ENCODE peak calls at places on chromosome 2, in seven cellular contexts. One of them, this sample, is unnamed.

GRCh38 chr2:179596018-179596417 is 265.4 kb downstream of the ZNF385B start:
- DNase-seq in GM12878: no peak
- DNase-seq in tibial nerve: no peak
- DNase-seq in sigmoid colon: no peak
- DNase-seq in SK-N-SH: no peak
- DNase-seq in stomach: no peak
- DNase-seq in upper lobe of left lung: no peak
- DNase-seq in this sample: no peak

GRCh38 chr2:53018830-53019425 is 748.7 kb upstream of the CHAC2 start:
- DNase-seq in stomach: no peak
- DNase-seq in sigmoid colon: no peak
- DNase-seq in GM12878: no peak
- DNase-seq in tibial nerve: no peak
- DNase-seq in SK-N-SH: peak
- DNase-seq in upper lobe of left lung: no peak
- DNase-seq in this sample: no peak

GRCh38 chr2:152166633-152167032 is 8.9 kb downstream of the STAM2 start:
- DNase-seq in SK-N-SH: no peak
- DNase-seq in sigmoid colon: no peak
- DNase-seq in tibial nerve: no peak
- DNase-seq in stomach: no peak
- DNase-seq in GM12878: no peak
- DNase-seq in upper lobe of left lung: no peak
- DNase-seq in this sample: no peak

GRCh38 chr2:74872310-74872923 is 38.5 kb downstream of the HK2 start:
- DNase-seq in stomach: no peak
- DNase-seq in SK-N-SH: no peak
- DNase-seq in upper lobe of left lung: no peak
- DNase-seq in sigmoid colon: peak
- DNase-seq in GM12878: no peak
- DNase-seq in tibial nerve: no peak
- DNase-seq in this sample: no peak

GRCh38 chr2:102155131-102155702 is 12.7 kb downstream of the IL1R1 start:
- DNase-seq in GM12878: no peak
- DNase-seq in SK-N-SH: no peak
- DNase-seq in tibial nerve: no peak
- DNase-seq in stomach: no peak
- DNase-seq in upper lobe of left lung: no peak
- DNase-seq in sigmoid colon: no peak
- DNase-seq in this sample: no peak

GRCh38 chr2:200362202-200362917 is 55.9 kb downstream of the SPATS2L start:
- DNase-seq in stomach: no peak
- DNase-seq in tibial nerve: no peak
- DNase-seq in upper lobe of left lung: no peak
- DNase-seq in GM12878: no peak
- DNase-seq in SK-N-SH: no peak
- DNase-seq in sigmoid colon: no peak
- DNase-seq in this sample: no peak

GRCh38 chr2:118047273-118047898 is 33.5 kb upstream of the CCDC93 start:
- DNase-seq in tibial nerve: no peak
- DNase-seq in sigmoid colon: no peak
- DNase-seq in upper lobe of left lung: no peak
- DNase-seq in stomach: no peak
- DNase-seq in GM12878: no peak
- DNase-seq in SK-N-SH: no peak
- DNase-seq in this sample: no peak

GRCh38 chr2:15359716-15360531 is 201.2 kb downstream of the NBAS start:
- DNase-seq in SK-N-SH: no peak
- DNase-seq in GM12878: no peak
- DNase-seq in sigmoid colon: no peak
- DNase-seq in tibial nerve: no peak
- DNase-seq in stomach: no peak
- DNase-seq in upper lobe of left lung: no peak
- DNase-seq in this sample: no peak

GRCh38 chr2:106020032-106020431 is 174.1 kb downstream of the UXS1 start:
- DNase-seq in sigmoid colon: no peak
- DNase-seq in GM12878: no peak
- DNase-seq in upper lobe of left lung: no peak
- DNase-seq in stomach: no peak
- DNase-seq in SK-N-SH: no peak
- DNase-seq in tibial nerve: no peak
- DNase-seq in this sample: no peak

GRCh38 chr2:149191915-149192314 is 138.5 kb upstream of the LYPD6 start:
- DNase-seq in sigmoid colon: no peak
- DNase-seq in GM12878: no peak
- DNase-seq in tibial nerve: no peak
- DNase-seq in SK-N-SH: no peak
- DNase-seq in stomach: no peak
- DNase-seq in upper lobe of left lung: no peak
- DNase-seq in this sample: no peak

GRCh38 chr2:208064220-208064951 is 39.1 kb upstream of the PLEKHM3 start:
- DNase-seq in sigmoid colon: no peak
- DNase-seq in stomach: no peak
- DNase-seq in GM12878: peak
- DNase-seq in SK-N-SH: no peak
- DNase-seq in upper lobe of left lung: no peak
- DNase-seq in tibial nerve: no peak
- DNase-seq in this sample: no peak

GRCh38 chr2:25981596-25982272 is 563 bp downstream of the KIF3C start:
- DNase-seq in sigmoid colon: no peak
- DNase-seq in stomach: no peak
- DNase-seq in GM12878: no peak
- DNase-seq in upper lobe of left lung: no peak
- DNase-seq in SK-N-SH: peak
- DNase-seq in tibial nerve: no peak
- DNase-seq in this sample: no peak

GRCh38 chr2:61450144-61450543 is 20.7 kb downstream of the USP34 start:
- DNase-seq in tibial nerve: no peak
- DNase-seq in stomach: no peak
- DNase-seq in upper lobe of left lung: no peak
- DNase-seq in sigmoid colon: no peak
- DNase-seq in SK-N-SH: no peak
- DNase-seq in GM12878: no peak
- DNase-seq in this sample: no peak

GRCh38 chr2:100580474-100581264 is 17.9 kb downstream of the PDCL3 start:
- DNase-seq in SK-N-SH: no peak
- DNase-seq in sigmoid colon: no peak
- DNase-seq in upper lobe of left lung: peak
- DNase-seq in stomach: no peak
- DNase-seq in GM12878: peak
- DNase-seq in tibial nerve: no peak
- DNase-seq in this sample: peak

GRCh38 chr2:66585616-66586015 is 150.7 kb downstream of the MEIS1 start:
- DNase-seq in tibial nerve: no peak
- DNase-seq in stomach: no peak
- DNase-seq in GM12878: no peak
- DNase-seq in upper lobe of left lung: no peak
- DNase-seq in sigmoid colon: peak
- DNase-seq in SK-N-SH: no peak
- DNase-seq in this sample: no peak

GRCh38 chr2:3198119-3198518 is 179.5 kb downstream of the EIPR1 start:
- DNase-seq in upper lobe of left lung: no peak
- DNase-seq in stomach: no peak
- DNase-seq in tibial nerve: no peak
- DNase-seq in GM12878: no peak
- DNase-seq in sigmoid colon: no peak
- DNase-seq in SK-N-SH: peak
- DNase-seq in this sample: no peak

GRCh38 chr2:46460241-46460921 is 19.0 kb upstream of the TMEM247 start:
- DNase-seq in upper lobe of left lung: no peak
- DNase-seq in GM12878: no peak
- DNase-seq in SK-N-SH: peak
- DNase-seq in tibial nerve: peak
- DNase-seq in sigmoid colon: peak
- DNase-seq in stomach: peak
- DNase-seq in this sample: no peak

GRCh38 chr2:46459694-46460093 is 19.7 kb upstream of the TMEM247 start:
- DNase-seq in sigmoid colon: no peak
- DNase-seq in upper lobe of left lung: no peak
- DNase-seq in SK-N-SH: no peak
- DNase-seq in stomach: no peak
- DNase-seq in GM12878: no peak
- DNase-seq in tibial nerve: no peak
- DNase-seq in this sample: no peak

GRCh38 chr2:46462936-46463335 is 16.4 kb upstream of the TMEM247 start:
- DNase-seq in sigmoid colon: no peak
- DNase-seq in GM12878: no peak
- DNase-seq in stomach: no peak
- DNase-seq in tibial nerve: no peak
- DNase-seq in upper lobe of left lung: no peak
- DNase-seq in SK-N-SH: no peak
- DNase-seq in this sample: no peak

GRCh38 chr2:46461716-46462171 is 17.6 kb upstream of the TMEM247 start:
- DNase-seq in tibial nerve: no peak
- DNase-seq in upper lobe of left lung: no peak
- DNase-seq in SK-N-SH: no peak
- DNase-seq in sigmoid colon: no peak
- DNase-seq in GM12878: peak
- DNase-seq in stomach: no peak
- DNase-seq in this sample: no peak

GRCh38 chr2:46460991-46461715 is 18.2 kb upstream of the TMEM247 start:
- DNase-seq in stomach: peak
- DNase-seq in GM12878: peak
- DNase-seq in upper lobe of left lung: peak
- DNase-seq in sigmoid colon: peak
- DNase-seq in tibial nerve: peak
- DNase-seq in SK-N-SH: peak
- DNase-seq in this sample: peak
- TF ChIP-seq EP300 in stomach: no peak
- TF ChIP-seq EP300 in GM12878: no peak
- TF ChIP-seq EP300 in upper lobe of left lung: no peak
- TF ChIP-seq EP300 in sigmoid colon: no peak
- TF ChIP-seq EP300 in tibial nerve: peak
- TF ChIP-seq EP300 in SK-N-SH: no peak
- TF ChIP-seq EP300 in this sample: no peak

GRCh38 chr2:157302492-157303099 is 23.0 kb downstream of the ERMN start:
- DNase-seq in SK-N-SH: peak
- DNase-seq in upper lobe of left lung: peak
- DNase-seq in GM12878: peak
- DNase-seq in sigmoid colon: no peak
- DNase-seq in stomach: no peak
- DNase-seq in tibial nerve: no peak
- DNase-seq in this sample: no peak
- TF ChIP-seq EP300 in SK-N-SH: no peak
- TF ChIP-seq EP300 in upper lobe of left lung: no peak
- TF ChIP-seq EP300 in GM12878: no peak
- TF ChIP-seq EP300 in sigmoid colon: no peak
- TF ChIP-seq EP300 in stomach: no peak
- TF ChIP-seq EP300 in tibial nerve: no peak
- TF ChIP-seq EP300 in this sample: no peak

GRCh38 chr2:22497789-22498188 is 887.2 kb upstream of the KLHL29 start:
- DNase-seq in sigmoid colon: no peak
- DNase-seq in SK-N-SH: no peak
- DNase-seq in tibial nerve: no peak
- DNase-seq in GM12878: no peak
- DNase-seq in stomach: no peak
- DNase-seq in upper lobe of left lung: no peak
- DNase-seq in this sample: no peak

GRCh38 chr2:22497064-22497463 is 887.9 kb upstream of the KLHL29 start:
- DNase-seq in GM12878: no peak
- DNase-seq in SK-N-SH: no peak
- DNase-seq in tibial nerve: no peak
- DNase-seq in stomach: no peak
- DNase-seq in upper lobe of left lung: no peak
- DNase-seq in sigmoid colon: no peak
- DNase-seq in this sample: no peak

GRCh38 chr2:22494156-22494555 is 890.8 kb upstream of the KLHL29 start:
- DNase-seq in sigmoid colon: no peak
- DNase-seq in upper lobe of left lung: no peak
- DNase-seq in tibial nerve: no peak
- DNase-seq in GM12878: no peak
- DNase-seq in SK-N-SH: no peak
- DNase-seq in stomach: no peak
- DNase-seq in this sample: no peak

GRCh38 chr2:22499082-22499844 is 885.7 kb upstream of the KLHL29 start:
- DNase-seq in upper lobe of left lung: no peak
- DNase-seq in sigmoid colon: peak
- DNase-seq in tibial nerve: no peak
- DNase-seq in stomach: no peak
- DNase-seq in GM12878: no peak
- DNase-seq in SK-N-SH: no peak
- DNase-seq in this sample: no peak
- TF ChIP-seq EP300 in upper lobe of left lung: no peak
- TF ChIP-seq EP300 in sigmoid colon: peak
- TF ChIP-seq EP300 in tibial nerve: peak
- TF ChIP-seq EP300 in stomach: no peak
- TF ChIP-seq EP300 in GM12878: no peak
- TF ChIP-seq EP300 in SK-N-SH: no peak
- TF ChIP-seq EP300 in this sample: no peak

GRCh38 chr2:143255899-143256298 is 126.7 kb downstream of the ARHGAP15 start:
- DNase-seq in sigmoid colon: no peak
- DNase-seq in stomach: no peak
- DNase-seq in tibial nerve: no peak
- DNase-seq in SK-N-SH: no peak
- DNase-seq in upper lobe of left lung: no peak
- DNase-seq in GM12878: no peak
- DNase-seq in this sample: no peak

GRCh38 chr2:143259368-143259958 is 130.2 kb downstream of the ARHGAP15 start:
- DNase-seq in GM12878: peak
- DNase-seq in upper lobe of left lung: peak
- DNase-seq in stomach: peak
- DNase-seq in SK-N-SH: peak
- DNase-seq in sigmoid colon: peak
- DNase-seq in tibial nerve: peak
- DNase-seq in this sample: peak

GRCh38 chr2:143254108-143254507 is 124.9 kb downstream of the ARHGAP15 start:
- DNase-seq in upper lobe of left lung: no peak
- DNase-seq in tibial nerve: no peak
- DNase-seq in SK-N-SH: no peak
- DNase-seq in stomach: no peak
- DNase-seq in GM12878: no peak
- DNase-seq in sigmoid colon: no peak
- DNase-seq in this sample: peak

GRCh38 chr2:143261986-143262784 is 133.0 kb downstream of the ARHGAP15 start:
- DNase-seq in SK-N-SH: no peak
- DNase-seq in GM12878: no peak
- DNase-seq in tibial nerve: no peak
- DNase-seq in stomach: no peak
- DNase-seq in upper lobe of left lung: peak
- DNase-seq in sigmoid colon: no peak
- DNase-seq in this sample: peak

DNA sequence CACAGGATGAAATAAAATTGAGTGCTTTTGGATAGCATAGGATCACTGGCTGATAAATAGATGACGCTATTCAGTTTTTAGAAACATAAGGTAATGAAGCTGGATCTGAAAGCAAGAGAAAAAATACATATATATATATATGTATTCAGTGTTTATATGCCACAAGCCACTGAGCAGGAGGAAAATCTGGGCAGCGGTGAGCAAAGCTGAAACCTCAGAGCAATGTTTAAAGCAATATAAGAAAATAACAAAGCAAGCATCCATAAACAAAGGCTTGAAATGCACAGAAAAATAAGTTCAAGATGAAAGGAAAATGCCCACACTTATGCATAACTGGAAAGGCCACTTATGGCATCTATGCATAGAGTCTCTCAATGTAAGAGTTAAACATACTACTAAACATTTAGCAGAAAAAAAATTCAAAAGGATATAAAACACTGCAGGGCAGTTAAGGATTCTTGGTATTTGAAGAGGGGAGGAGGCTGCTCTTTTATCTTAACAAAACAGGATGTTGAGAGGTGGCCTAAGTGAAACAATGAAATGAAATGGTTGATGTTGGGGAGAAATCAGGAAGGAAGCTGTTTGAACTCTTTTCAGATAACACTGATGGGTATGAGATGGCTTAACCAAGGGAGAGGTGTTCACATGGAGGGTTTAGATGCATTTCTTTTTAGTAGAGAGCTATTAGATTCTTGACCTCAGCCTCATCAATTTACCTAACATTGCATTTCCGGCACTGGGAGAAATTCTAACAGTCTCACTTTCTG is 129.1 kb downstream of the ARHGAP15 start:
- DNase-seq in stomach: no peak
- DNase-seq in sigmoid colon: no peak
- DNase-seq in SK-N-SH: no peak
- DNase-seq in GM12878: no peak
- DNase-seq in upper lobe of left lung: no peak
- DNase-seq in tibial nerve: no peak
- DNase-seq in this sample: no peak
- TF ChIP-seq EP300 in stomach: no peak
- TF ChIP-seq EP300 in sigmoid colon: no peak
- TF ChIP-seq EP300 in SK-N-SH: no peak
- TF ChIP-seq EP300 in GM12878: no peak
- TF ChIP-seq EP300 in upper lobe of left lung: no peak
- TF ChIP-seq EP300 in tibial nerve: no peak
- TF ChIP-seq EP300 in this sample: no peak

This sample was measured in transverse colon.